ENCODE peak calls at places on chromosomes 16 and 17, in eight cellular contexts. R is HuH-7.5; O is cardiac muscle cell; S is anterior cingulate cortex; V is RWPE1; L is CD4-positive, alpha-beta memory T cell; W is memory B cell; A is SHP77 treated with DMSO at 0.1 percent for 48 hours. C is an unnamed sample.

GRCh38 chr17:42784361-42784760 is 4.0 kb downstream of the WNK4 start:
- DNase-seq in R (no peak), O (no peak), S (no peak), V (no peak), L (no peak), W (no peak), A (no peak), C (peak)

GRCh38 chr17:17540278-17540906 is 44.2 kb upstream of the RASD1 start:
- DNase-seq in R (no peak), O (no peak), S (no peak), V (no peak), L (no peak), W (no peak), A (peak), C (no peak)

GRCh38 chr17:37067555-37068111 is 118.9 kb downstream of the AATF start:
- DNase-seq in R (no peak), O (peak), S (no peak), V (peak), L (no peak), W (no peak), A (peak), C (no peak)

GRCh38 chr17:1232786-1233185 is 37.5 kb upstream of the BHLHA9 start:
- DNase-seq in R (no peak), O (peak), S (no peak), V (no peak), L (no peak), W (no peak), A (no peak), C (no peak)

GRCh38 chr17:78179372-78179771 is 7.5 kb downstream of the TK1 start:
- DNase-seq in R (no peak), O (peak), S (no peak), V (no peak), L (no peak), W (no peak), A (no peak), C (no peak)

GRCh38 chr17:76612977-76613851 is 27.6 kb upstream of the ST6GALNAC2 start:
- DNase-seq in R (no peak), O (no peak), S (no peak), V (no peak), L (no peak), W (no peak), A (peak), C (no peak)

GRCh38 chr17:59649886-59650285 is 30.2 kb downstream of the CLTC start:
- DNase-seq in R (no peak), O (no peak), S (no peak), V (no peak), L (no peak), W (no peak), A (no peak), C (no peak)

GRCh38 chr16:67270931-67271338 is 8.4 kb upstream of the PLEKHG4 start:
- DNase-seq in R (no peak), O (no peak), S (no peak), V (no peak), L (no peak), W (no peak), A (no peak), C (no peak)

GRCh38 chr17:20095366-20096080 is 86.4 kb downstream of the SPECC1 start:
- DNase-seq in R (peak), O (peak), S (no peak), V (peak), L (no peak), W (no peak), A (peak), C (peak)

GRCh38 chr17:67105213-67105612 is 60.9 kb downstream of the CACNG1 start:
- DNase-seq in R (no peak), O (peak), S (no peak), V (peak), L (no peak), W (no peak), A (no peak), C (peak)

GRCh38 chr16:14303654-14304394 is 232.7 kb downstream of the MRTFB start:
- DNase-seq in R (peak), O (no peak), S (no peak), V (no peak), L (no peak), W (no peak), A (no peak), C (no peak)

GRCh38 chr17:47660064-47660492 is 10.4 kb downstream of the KPNB1 start:
- DNase-seq in R (no peak), O (no peak), S (no peak), V (no peak), L (peak), W (no peak), A (no peak), C (peak)

GRCh38 chr17:65190467-65191095 is 53.4 kb downstream of the RGS9 start:
- DNase-seq in R (no peak), O (no peak), S (no peak), V (peak), L (no peak), W (no peak), A (no peak), C (no peak)

GRCh38 chr16:2205104-2205966 is at the start of gene MLST8:
- DNase-seq in R (peak), O (peak), S (peak), V (peak), L (peak), W (peak), A (peak), C (peak)

GRCh38 chr16:58127033-58127556 is 2.1 kb downstream of the CFAP20 start:
- DNase-seq in R (no peak), O (peak), S (no peak), V (no peak), L (peak), W (no peak), A (no peak), C (peak)

GRCh38 chr17:33377837-33378236 is 84.7 kb upstream of the ASIC2 start:
- DNase-seq in R (no peak), O (no peak), S (no peak), V (no peak), L (no peak), W (no peak), A (no peak), C (no peak)

GRCh38 chr17:7260151-7260550 is 2.1 kb downstream of the CLDN7 start:
- DNase-seq in R (no peak), O (no peak), S (no peak), V (no peak), L (no peak), W (no peak), A (no peak), C (no peak)

C was measured in MV-4-11.